ENCODE peak calls at places on chromosomes 1 and 21, in seven cellular contexts. One of them, this sample, is unnamed.

GRCh38 chr21:25565272-25566199 is 41.7 kb downstream of the MRPL39 start:
- DNase-seq in K562: no peak
- DNase-seq in HCT116: no peak
- DNase-seq in SK-N-SH: no peak
- DNase-seq in HepG2: no peak
- DNase-seq in GM12878: no peak
- DNase-seq in H1: no peak
- DNase-seq in this sample: no peak

GRCh38 chr1:233326319-233326994 is 1.1 kb upstream of the MAP3K21 start:
- DNase-seq in K562: no peak
- DNase-seq in HCT116: no peak
- DNase-seq in SK-N-SH: no peak
- DNase-seq in HepG2: no peak
- DNase-seq in GM12878: no peak
- DNase-seq in H1: no peak
- DNase-seq in this sample: no peak

GRCh38 chr21:31136891-31137290 is 98.6 kb upstream of the KRTAP19-8 start:
- DNase-seq in K562: peak; percentile 16
- DNase-seq in HCT116: no peak
- DNase-seq in SK-N-SH: peak; percentile 42
- DNase-seq in HepG2: no peak
- DNase-seq in GM12878: peak; percentile 47
- DNase-seq in H1: no peak
- DNase-seq in this sample: no peak

GRCh38 chr1:90715334-90715733 is 1.8 kb downstream of the BARHL2 start:
- DNase-seq in K562: no peak
- DNase-seq in HCT116: no peak
- DNase-seq in SK-N-SH: no peak
- DNase-seq in HepG2: no peak
- DNase-seq in GM12878: no peak
- DNase-seq in H1: no peak
- DNase-seq in this sample: no peak

GRCh38 chr1:66253330-66253921 is 280.5 kb upstream of the SGIP1 start:
- DNase-seq in K562: peak; percentile 32
- DNase-seq in HCT116: peak; percentile 65
- DNase-seq in SK-N-SH: peak; percentile 50
- DNase-seq in HepG2: peak; percentile 26
- DNase-seq in GM12878: peak; percentile 55
- DNase-seq in H1: no peak
- DNase-seq in this sample: peak; percentile 63

GRCh38 chr1:78617615-78618026 is 2.6 kb upstream of the IFI44L start:
- DNase-seq in K562: peak; percentile 13
- DNase-seq in HCT116: peak; percentile 79
- DNase-seq in SK-N-SH: peak; percentile 44
- DNase-seq in HepG2: peak; percentile 78
- DNase-seq in GM12878: peak; percentile 60
- DNase-seq in H1: peak; percentile 13
- DNase-seq in this sample: peak; percentile 87

GRCh38 chr1:196660912-196661311 is 9.1 kb downstream of the CFH start:
- DNase-seq in K562: peak; percentile 47
- DNase-seq in HCT116: peak; percentile 23
- DNase-seq in SK-N-SH: peak; percentile 46
- DNase-seq in HepG2: no peak
- DNase-seq in GM12878: no peak
- DNase-seq in H1: no peak
- DNase-seq in this sample: peak; percentile 54

GRCh38 chr1:7752512-7753417 is 18.3 kb upstream of the VAMP3 start:
- DNase-seq in K562: peak; percentile 34
- DNase-seq in HCT116: peak; percentile 32
- DNase-seq in SK-N-SH: peak; percentile 62
- DNase-seq in HepG2: peak; percentile 69
- DNase-seq in GM12878: no peak
- DNase-seq in H1: no peak
- DNase-seq in this sample: peak; percentile 71

GRCh38 chr1:248849152-248849551 is 9.7 kb downstream of the ZNF692 start:
- DNase-seq in K562: no peak
- DNase-seq in HCT116: no peak
- DNase-seq in SK-N-SH: no peak
- DNase-seq in HepG2: no peak
- DNase-seq in GM12878: no peak
- DNase-seq in H1: no peak
- DNase-seq in this sample: no peak

GRCh38 chr21:42688841-42689371 is 35.5 kb downstream of the PDE9A start:
- DNase-seq in K562: peak; percentile 70
- DNase-seq in HCT116: no peak
- DNase-seq in SK-N-SH: peak; percentile 57
- DNase-seq in HepG2: no peak
- DNase-seq in GM12878: no peak
- DNase-seq in H1: no peak
- DNase-seq in this sample: no peak

GRCh38 chr1:226666714-226667113 is 72.4 kb downstream of the ITPKB start:
- DNase-seq in K562: no peak
- DNase-seq in HCT116: no peak
- DNase-seq in SK-N-SH: no peak
- DNase-seq in HepG2: no peak
- DNase-seq in GM12878: no peak
- DNase-seq in H1: no peak
- DNase-seq in this sample: no peak

GRCh38 chr1:181043025-181043880 is 9.5 kb downstream of the MR1 start:
- DNase-seq in K562: peak; percentile 34
- DNase-seq in HCT116: no peak
- DNase-seq in SK-N-SH: no peak
- DNase-seq in HepG2: peak; percentile 74
- DNase-seq in GM12878: no peak
- DNase-seq in H1: no peak
- DNase-seq in this sample: peak; percentile 80

GRCh38 chr1:181040284-181040865 is 6.6 kb downstream of the MR1 start:
- DNase-seq in K562: no peak
- DNase-seq in HCT116: no peak
- DNase-seq in SK-N-SH: no peak
- DNase-seq in HepG2: peak; percentile 47
- DNase-seq in GM12878: no peak
- DNase-seq in H1: no peak
- DNase-seq in this sample: no peak

GRCh38 chr1:181044449-181044966 is 10.7 kb downstream of the MR1 start:
- DNase-seq in K562: no peak
- DNase-seq in HCT116: no peak
- DNase-seq in SK-N-SH: no peak
- DNase-seq in HepG2: peak; percentile 82
- DNase-seq in GM12878: peak; percentile 60
- DNase-seq in H1: no peak
- DNase-seq in this sample: no peak
- TF ChIP-seq JUND in K562: no peak
- TF ChIP-seq JUND in HCT116: no peak
- TF ChIP-seq JUND in SK-N-SH: no peak
- TF ChIP-seq JUND in HepG2: peak; percentile 70
- TF ChIP-seq JUND in GM12878: no peak
- TF ChIP-seq JUND in H1: no peak
- TF ChIP-seq JUND in this sample: no peak

GRCh38 chr1:905071-905749 is 18.5 kb upstream of the SAMD11 start:
- DNase-seq in K562: peak; percentile 18
- DNase-seq in HCT116: no peak
- DNase-seq in SK-N-SH: peak; percentile 78
- DNase-seq in HepG2: no peak
- DNase-seq in GM12878: no peak
- DNase-seq in H1: no peak
- DNase-seq in this sample: no peak

GRCh38 chr1:902802-903201 is 20.9 kb upstream of the SAMD11 start:
- DNase-seq in K562: no peak
- DNase-seq in HCT116: no peak
- DNase-seq in SK-N-SH: peak; percentile 3
- DNase-seq in HepG2: no peak
- DNase-seq in GM12878: no peak
- DNase-seq in H1: no peak
- DNase-seq in this sample: no peak

GRCh38 chr1:903305-903704 is 20.4 kb upstream of the SAMD11 start:
- DNase-seq in K562: no peak
- DNase-seq in HCT116: no peak
- DNase-seq in SK-N-SH: no peak
- DNase-seq in HepG2: no peak
- DNase-seq in GM12878: no peak
- DNase-seq in H1: no peak
- DNase-seq in this sample: no peak

GRCh38 chr1:904271-904950 is 19.3 kb upstream of the SAMD11 start:
- DNase-seq in K562: peak; percentile 89
- DNase-seq in HCT116: peak; percentile 43
- DNase-seq in SK-N-SH: peak; percentile 93
- DNase-seq in HepG2: no peak
- DNase-seq in GM12878: no peak
- DNase-seq in H1: no peak
- DNase-seq in this sample: peak; percentile 89

GRCh38 chr1:903721-904270 is 19.9 kb upstream of the SAMD11 start:
- DNase-seq in K562: no peak
- DNase-seq in HCT116: no peak
- DNase-seq in SK-N-SH: no peak
- DNase-seq in HepG2: no peak
- DNase-seq in GM12878: no peak
- DNase-seq in H1: no peak
- DNase-seq in this sample: no peak
- TF ChIP-seq JUND in K562: no peak
- TF ChIP-seq JUND in HCT116: no peak
- TF ChIP-seq JUND in SK-N-SH: no peak
- TF ChIP-seq JUND in HepG2: no peak
- TF ChIP-seq JUND in GM12878: no peak
- TF ChIP-seq JUND in H1: no peak
- TF ChIP-seq JUND in this sample: no peak

GRCh38 chr1:231039161-231040018 is 664 bp downstream of the FAM89A start:
- DNase-seq in K562: peak; percentile 72
- DNase-seq in HCT116: no peak
- DNase-seq in SK-N-SH: peak; percentile 83
- DNase-seq in HepG2: no peak
- DNase-seq in GM12878: no peak
- DNase-seq in H1: no peak
- DNase-seq in this sample: no peak

GRCh38 chr1:231040800-231041704 is 998 bp upstream of the FAM89A start:
- DNase-seq in K562: no peak
- DNase-seq in HCT116: no peak
- DNase-seq in SK-N-SH: peak; percentile 48
- DNase-seq in HepG2: no peak
- DNase-seq in GM12878: no peak
- DNase-seq in H1: no peak
- DNase-seq in this sample: no peak

GRCh38 chr1:231041705-231042261 is 1.7 kb upstream of the FAM89A start:
- DNase-seq in K562: peak; percentile 28
- DNase-seq in HCT116: no peak
- DNase-seq in SK-N-SH: no peak
- DNase-seq in HepG2: no peak
- DNase-seq in GM12878: no peak
- DNase-seq in H1: no peak
- DNase-seq in this sample: no peak

GRCh38 chr1:231037585-231038517 is 2.2 kb downstream of the FAM89A start:
- DNase-seq in K562: no peak
- DNase-seq in HCT116: no peak
- DNase-seq in SK-N-SH: no peak
- DNase-seq in HepG2: no peak
- DNase-seq in GM12878: no peak
- DNase-seq in H1: no peak
- DNase-seq in this sample: no peak

GRCh38 chr1:231040019-231040799 is at the start of gene FAM89A:
- DNase-seq in K562: peak; percentile 97
- DNase-seq in HCT116: peak; percentile 4
- DNase-seq in SK-N-SH: peak; percentile 89
- DNase-seq in HepG2: no peak
- DNase-seq in GM12878: no peak
- DNase-seq in H1: no peak
- DNase-seq in this sample: peak; percentile 38
- TF ChIP-seq JUND in K562: no peak
- TF ChIP-seq JUND in HCT116: no peak
- TF ChIP-seq JUND in SK-N-SH: no peak
- TF ChIP-seq JUND in HepG2: no peak
- TF ChIP-seq JUND in GM12878: no peak
- TF ChIP-seq JUND in H1: no peak
- TF ChIP-seq JUND in this sample: no peak

GRCh38 chr1:54429838-54430237 is 23.6 kb upstream of the SSBP3 start:
- DNase-seq in K562: no peak
- DNase-seq in HCT116: no peak
- DNase-seq in SK-N-SH: no peak
- DNase-seq in HepG2: no peak
- DNase-seq in GM12878: no peak
- DNase-seq in H1: no peak
- DNase-seq in this sample: no peak
- TF ChIP-seq JUND in K562: no peak
- TF ChIP-seq JUND in HCT116: no peak
- TF ChIP-seq JUND in SK-N-SH: no peak
- TF ChIP-seq JUND in HepG2: no peak
- TF ChIP-seq JUND in GM12878: no peak
- TF ChIP-seq JUND in H1: no peak
- TF ChIP-seq JUND in this sample: no peak

GRCh38 chr1:150564051-150564991 is 15.1 kb downstream of the MCL1 start:
- DNase-seq in K562: no peak
- DNase-seq in HCT116: no peak
- DNase-seq in SK-N-SH: no peak
- DNase-seq in HepG2: peak; percentile 78
- DNase-seq in GM12878: no peak
- DNase-seq in H1: no peak
- DNase-seq in this sample: no peak

GRCh38 chr1:150567341-150567716 is 12.1 kb downstream of the MCL1 start:
- DNase-seq in K562: no peak
- DNase-seq in HCT116: no peak
- DNase-seq in SK-N-SH: no peak
- DNase-seq in HepG2: no peak
- DNase-seq in GM12878: peak; percentile 96
- DNase-seq in H1: no peak
- DNase-seq in this sample: no peak

GRCh38 chr1:150568567-150568966 is 10.8 kb downstream of the MCL1 start:
- DNase-seq in K562: no peak
- DNase-seq in HCT116: no peak
- DNase-seq in SK-N-SH: no peak
- DNase-seq in HepG2: no peak
- DNase-seq in GM12878: no peak
- DNase-seq in H1: no peak
- DNase-seq in this sample: no peak

GRCh38 chr1:150566589-150567340 is 12.6 kb downstream of the MCL1 start:
- DNase-seq in K562: no peak
- DNase-seq in HCT116: no peak
- DNase-seq in SK-N-SH: no peak
- DNase-seq in HepG2: no peak
- DNase-seq in GM12878: no peak
- DNase-seq in H1: no peak
- DNase-seq in this sample: no peak

DNA sequence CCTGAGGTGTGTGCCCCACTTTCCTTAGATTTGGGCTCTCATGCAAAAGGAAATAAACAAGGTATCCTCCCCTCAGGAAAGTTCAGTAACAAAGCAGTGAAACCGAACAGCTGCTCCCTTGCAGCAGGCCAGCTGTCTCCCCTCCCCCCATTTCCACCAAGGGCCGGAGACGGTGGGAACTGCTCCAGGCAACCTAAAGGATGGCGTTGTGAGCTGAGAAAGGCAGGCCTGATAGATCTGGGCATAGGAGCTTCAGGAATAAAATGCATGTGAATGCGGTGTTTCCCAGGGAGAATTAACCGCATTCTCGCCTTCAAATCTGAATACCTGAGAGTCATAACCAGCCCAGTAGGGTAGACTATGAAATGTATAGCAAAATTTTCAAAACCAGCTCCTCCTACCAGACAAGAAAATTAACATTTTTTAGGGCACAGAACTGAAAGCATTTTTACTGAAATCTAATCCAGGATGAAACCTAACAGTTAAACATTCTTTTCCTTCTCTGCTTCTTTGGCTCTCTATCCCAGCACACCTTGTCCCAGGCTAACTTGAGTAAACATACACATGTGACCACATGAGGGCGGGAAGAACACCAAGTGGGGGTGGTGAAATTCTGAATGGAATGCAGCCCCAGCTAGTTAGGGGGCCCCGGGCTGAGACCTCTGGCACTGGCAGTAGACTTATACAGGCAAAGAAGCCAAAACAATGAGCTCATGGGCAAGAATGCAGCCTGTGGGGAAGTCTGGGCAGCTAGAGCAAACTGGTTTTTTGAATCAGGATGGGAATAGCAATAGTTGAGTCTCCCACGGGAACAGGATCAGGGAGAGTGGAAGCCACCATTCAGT is 11.5 kb downstream of the MCL1 start:
- DNase-seq in K562: peak; percentile 48
- DNase-seq in HCT116: no peak
- DNase-seq in SK-N-SH: peak; percentile 56
- DNase-seq in HepG2: peak; percentile 95
- DNase-seq in GM12878: no peak
- DNase-seq in H1: peak; percentile 88
- DNase-seq in this sample: peak; percentile 79
- TF ChIP-seq JUND in K562: no peak
- TF ChIP-seq JUND in HCT116: no peak
- TF ChIP-seq JUND in SK-N-SH: peak; percentile 30
- TF ChIP-seq JUND in HepG2: no peak
- TF ChIP-seq JUND in GM12878: no peak
- TF ChIP-seq JUND in H1: peak; percentile 82
- TF ChIP-seq JUND in this sample: peak; percentile 97

This sample was measured in T47D.